ENCODE peak calls at places on chromosomes 11 and 22, in four cellular contexts. J is tibial artery; K is fibroblast of lung; B is effector memory CD4-positive, alpha-beta T cell. V is an unnamed sample. For H3K27me3, the result is how much of the 10 kb centered on the place peaks cover.

GRCh38 chr22:49632199-49633009 is 195.3 kb downstream of the BRD1 start:
- DNase-seq in B (no peak), J (no peak), K (peak), V (peak)

GRCh38 chr22:23240639-23241389 is 60.5 kb downstream of the BCR start:
- DNase-seq in B (no peak), J (no peak), K (no peak), V (peak)

GRCh38 chr11:8363924-8364323 is 100.2 kb upstream of the LMO1 start:
- DNase-seq in J (no peak), K (no peak), B (no peak), V (no peak)

GRCh38 chr11:111523343-111523742 is 8.8 kb downstream of the HOATZ start:
- DNase-seq in B (no peak), K (no peak), J (no peak), V (no peak)

GRCh38 chr11:62444271-62444833 is 25.5 kb downstream of the SCGB1A1 start:
- DNase-seq in J (peak), K (peak), B (no peak), V (no peak)

GRCh38 chr22:22616636-22617035 is 27.8 kb upstream of the GGTLC2 start:
- DNase-seq in K (no peak), J (no peak), B (no peak), V (peak)

GRCh38 chr11:119134389-119134978 is 13.1 kb downstream of the HINFP start:
- DNase-seq in B (no peak), K (no peak), J (no peak), V (no peak)

GRCh38 chr22:29149841-29150555 is 55.7 kb upstream of the EMID1 start:
- DNase-seq in J (no peak), B (no peak), K (no peak), V (no peak)

GRCh38 chr11:80383655-80384054 is 942.8 kb upstream of the TENM4 start:
- DNase-seq in J (no peak), K (no peak), B (no peak), V (no peak)

GRCh38 chr11:77776455-77776854 is 44.1 kb downstream of the RSF1 start:
- DNase-seq in B (no peak), K (no peak), J (no peak), V (peak)

GRCh38 chr11:77771135-77771534 is 49.4 kb downstream of the RSF1 start:
- DNase-seq in B (no peak), K (peak), J (no peak), V (no peak)

GRCh38 chr11:77775941-77776340 is 44.6 kb downstream of the RSF1 start:
- DNase-seq in B (no peak), K (no peak), J (no peak), V (no peak)

GRCh38 chr11:77770629-77771028 is 49.9 kb downstream of the RSF1 start:
- DNase-seq in B (no peak), K (no peak), J (no peak), V (no peak)
- H3K4me3 ChIP-seq in B (no peak), K (no peak), J (no peak), V (no peak)

GRCh38 chr11:124922831-124923230 is 3.8 kb downstream of the HEPN1 start:
- DNase-seq in B (no peak), J (no peak), K (no peak), V (no peak)
- H3K27me3 ChIP-seq in B (under half), J (under half), K (under half), V (under half)

GRCh38 chr22:33576205-33576604 is 344.1 kb downstream of the LARGE1 start:
- DNase-seq in B (no peak), K (no peak), J (no peak), V (no peak)
- H3K4me3 ChIP-seq in B (no peak), K (no peak), J (no peak), V (no peak)

DNA sequence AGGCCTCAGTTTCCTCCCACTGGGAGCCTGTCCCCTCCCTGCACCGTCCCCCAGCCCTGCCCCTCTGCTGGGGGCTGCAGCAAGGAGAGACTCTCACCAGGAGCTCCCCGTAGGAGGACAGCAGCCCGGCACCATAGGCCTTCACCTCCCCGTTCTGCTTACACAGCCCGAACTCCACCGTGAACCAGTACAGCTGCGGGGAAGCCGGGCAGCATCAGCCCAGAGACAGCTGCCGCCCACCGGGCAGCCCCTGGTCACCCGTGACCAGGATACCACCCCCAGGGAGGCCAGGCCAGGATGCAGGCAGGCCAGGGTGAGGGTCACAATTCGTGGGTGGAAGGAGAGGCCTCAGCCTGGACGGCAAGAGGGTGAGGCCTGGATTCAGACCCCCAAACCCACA is 4.6 kb upstream of the INS start:
- DNase-seq in B (no peak), J (no peak), K (no peak), V (no peak)
- H3K27me3 ChIP-seq in B (under half), J (half or more), K (under half), V (under half)

DNA sequence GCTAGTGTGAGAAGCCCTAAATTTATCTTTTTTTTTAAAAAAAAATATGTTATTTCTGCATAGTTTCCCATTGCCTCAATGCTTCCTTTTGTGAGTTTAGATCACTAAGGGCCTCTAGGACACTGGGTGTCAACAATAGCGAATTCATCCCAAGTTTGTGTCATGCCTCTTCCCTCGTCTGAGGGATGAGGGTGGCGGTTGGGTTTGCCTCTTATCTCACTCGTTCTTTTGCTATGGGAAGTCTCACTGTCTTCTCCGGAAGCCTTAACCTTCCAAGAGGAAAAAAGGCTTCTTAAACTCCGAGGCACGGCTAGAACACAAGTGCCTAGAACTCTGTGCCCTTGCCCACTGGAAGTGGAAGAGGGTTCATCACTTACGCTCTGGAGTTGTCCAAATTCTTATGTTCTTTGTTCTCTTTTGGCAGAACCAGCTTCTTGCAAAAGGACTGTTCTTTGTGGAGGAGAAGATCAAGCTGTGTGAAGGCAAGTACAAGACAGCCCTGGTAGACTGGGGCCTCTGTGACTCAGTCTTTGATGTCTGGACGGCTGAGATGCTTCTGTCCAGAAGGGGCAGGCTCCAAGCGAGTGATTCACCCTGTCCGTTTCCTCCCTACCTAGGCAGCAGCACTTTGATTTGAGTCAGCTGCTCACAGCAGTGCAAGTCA is 78.5 kb downstream of the TRAF6 start:
- DNase-seq in J (peak), K (peak), B (no peak), V (peak)
- H3K4me3 ChIP-seq in J (no peak), K (no peak), B (no peak), V (no peak)

GRCh38 chr22:41177626-41178424 is 27.3 kb upstream of the L3MBTL2 start:
- DNase-seq in K (no peak), J (no peak), B (no peak), V (no peak)
- H3K27me3 ChIP-seq in K (under half), J (under half), B (under half), V (under half)

DNA sequence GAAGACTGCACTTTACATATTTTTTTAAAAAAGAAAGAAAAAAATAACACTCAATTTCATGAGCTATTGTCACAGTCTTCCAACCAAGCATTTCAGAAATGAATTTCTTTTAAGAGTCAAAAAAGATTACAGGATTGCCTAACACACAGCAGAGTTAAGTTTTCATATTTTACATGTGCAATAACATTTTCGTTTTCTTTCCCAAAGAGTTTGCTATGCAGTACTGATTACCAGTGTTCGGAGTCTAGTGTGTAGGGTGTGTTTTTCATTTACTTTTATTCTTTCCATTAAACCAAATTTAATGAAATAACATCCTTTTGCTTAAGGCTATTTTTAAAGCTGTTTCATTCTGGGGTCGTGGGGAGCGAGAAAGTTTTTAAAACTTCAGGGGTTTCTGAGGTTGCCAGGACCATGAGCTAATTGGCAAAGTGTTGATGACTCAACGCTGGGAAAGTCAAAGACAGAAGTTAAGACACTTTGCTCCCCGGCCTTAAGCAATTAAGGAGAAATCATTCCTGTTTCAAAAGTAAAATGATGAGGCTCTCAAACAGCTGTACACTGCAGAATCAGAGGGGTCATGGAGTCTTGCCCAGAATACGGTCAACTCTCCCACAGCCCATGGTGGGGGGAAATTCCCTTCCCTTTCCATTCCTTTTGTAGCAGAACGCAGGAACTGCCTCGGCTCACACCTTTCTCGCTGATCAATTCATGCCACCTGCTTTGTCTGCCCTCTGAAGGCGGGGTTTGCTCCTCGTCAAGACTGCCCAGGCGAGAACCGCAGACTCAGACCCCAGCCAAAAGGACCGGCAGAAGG is 53.0 kb downstream of the MN1 start:
- DNase-seq in B (no peak), K (peak), J (no peak), V (peak)
- H3K4me3 ChIP-seq in B (no peak), K (no peak), J (peak), V (no peak)

DNA sequence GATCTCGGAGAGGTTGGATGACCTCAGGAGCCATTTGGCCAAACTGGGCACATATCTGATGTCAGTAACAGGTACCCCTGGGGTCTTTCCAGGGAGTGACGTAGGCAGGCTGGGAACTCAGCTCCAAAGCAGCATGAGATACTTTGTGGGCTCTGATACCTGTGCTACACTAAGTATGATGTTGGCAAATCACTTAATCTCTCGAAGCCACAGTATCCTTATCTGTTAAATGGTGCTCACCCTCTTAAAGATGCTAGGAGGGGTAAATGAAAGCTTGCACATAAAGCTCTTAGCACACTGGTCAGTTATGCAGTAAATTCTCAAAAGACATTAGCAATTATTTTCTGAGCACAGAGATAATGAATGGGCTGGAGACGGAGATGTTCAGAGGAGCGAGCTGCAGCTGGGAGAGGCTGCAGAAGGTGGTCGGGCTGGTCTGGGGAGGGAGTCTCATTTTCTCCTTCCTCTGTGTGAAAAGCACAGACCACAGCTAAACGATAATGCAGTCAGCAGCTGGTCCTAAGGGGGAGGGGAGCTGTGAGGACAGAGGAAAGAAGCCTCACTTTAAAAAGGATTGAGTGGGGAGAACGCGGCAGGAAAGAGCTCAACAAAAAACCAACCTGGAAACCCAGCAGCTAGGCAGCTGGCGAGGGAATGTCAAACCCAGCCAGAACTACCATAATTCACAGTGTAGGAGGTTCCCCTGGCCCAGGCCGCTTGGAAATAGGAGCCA is 16.9 kb upstream of the DGKZ start:
- DNase-seq in J (no peak), K (no peak), B (no peak), V (no peak)
- H3K27me3 ChIP-seq in J (half or more), K (under half), B (under half), V (under half)